ENCODE peak calls at places on chromosomes 1 and 21, in seven cellular contexts. H is activated gamma-delta T cell treated with Interleukin-2 at 50 U/mL for 16 hours, O is HEK293T, W is putamen, I is pancreas, B is NCI-H1930, Z is GM13977. X is an unnamed sample.

GRCh38 chr1:178232949-178233348 is 139.0 kb downstream of the RASAL2 start:
- DNase-seq in B (no peak), W (no peak), Z (no peak), I (no peak), H (no peak), O (no peak), X (no peak)

GRCh38 chr1:158689110-158689509 is 2.6 kb upstream of the SPTA1 start:
- DNase-seq in B (no peak), H (no peak), I (no peak), Z (no peak), O (no peak), W (no peak), X (no peak)

GRCh38 chr1:63662056-63662836 is 69.0 kb downstream of the PGM1 start:
- DNase-seq in W (no peak), I (no peak), H (no peak), O (no peak), B (no peak), Z (no peak), X (peak)

GRCh38 chr1:202656951-202657646 is 53.2 kb downstream of the SYT2 start:
- DNase-seq in B (no peak), H (no peak), Z (no peak), I (no peak), O (peak), W (no peak), X (peak)

GRCh38 chr1:205983925-205984725 is 19.1 kb downstream of the RAB7B start:
- DNase-seq in W (peak), Z (peak), O (peak), I (peak), H (no peak), B (no peak), X (peak)

GRCh38 chr1:230003409-230003808 is 63.6 kb upstream of the GALNT2 start:
- DNase-seq in I (no peak), W (no peak), O (no peak), H (no peak), B (no peak), Z (no peak), X (no peak)

GRCh38 chr1:202806845-202807366 is 1.3 kb downstream of the KDM5B start:
- DNase-seq in W (no peak), Z (peak), H (no peak), B (no peak), I (peak), O (peak), X (peak)

GRCh38 chr1:229753764-229754553 is 127.9 kb downstream of the URB2 start:
- DNase-seq in O (no peak), W (no peak), Z (peak), H (no peak), B (no peak), I (peak), X (no peak)

GRCh38 chr1:47438321-47439150 is 692 bp downstream of the FOXD2 start:
- DNase-seq in I (no peak), W (no peak), Z (no peak), H (no peak), B (no peak), O (no peak), X (peak)

GRCh38 chr1:229253170-229253974 is 17.5 kb upstream of the RAB4A start:
- DNase-seq in W (no peak), I (no peak), Z (no peak), H (no peak), O (no peak), B (no peak), X (no peak)

GRCh38 chr1:23392125-23392855 is 22.7 kb upstream of the ZNF436 start:
- DNase-seq in I (no peak), B (no peak), O (no peak), H (no peak), Z (no peak), W (no peak), X (no peak)

GRCh38 chr1:30191154-30191702 is 532.2 kb downstream of the MATN1 start:
- DNase-seq in W (no peak), I (no peak), H (peak), O (peak), B (no peak), Z (no peak), X (peak)

GRCh38 chr1:154760469-154760933 is 109.6 kb downstream of the KCNN3 start:
- DNase-seq in O (peak), I (peak), H (peak), W (no peak), Z (peak), B (peak), X (no peak)

GRCh38 chr1:98963359-98963758 is 41.3 kb downstream of the PLPPR5 start:
- DNase-seq in O (no peak), B (no peak), W (no peak), H (no peak), Z (no peak), I (no peak), X (no peak)

GRCh38 chr1:224357626-224358124 is 996 bp downstream of the CNIH4 start:
- DNase-seq in Z (no peak), I (no peak), B (no peak), W (no peak), O (peak), H (no peak), X (no peak)

GRCh38 chr1:230163205-230163604 is 96.2 kb downstream of the GALNT2 start:
- DNase-seq in H (no peak), B (no peak), I (no peak), Z (no peak), O (no peak), W (no peak), X (peak)

GRCh38 chr1:155759966-155760630 is 71.2 kb downstream of the DAP3 start:
- DNase-seq in Z (no peak), W (no peak), I (no peak), H (no peak), B (no peak), O (no peak), X (no peak)

GRCh38 chr1:39979654-39980053 is 24.7 kb downstream of the MFSD2A start:
- DNase-seq in I (no peak), O (no peak), W (no peak), H (no peak), B (no peak), Z (no peak), X (no peak)

GRCh38 chr1:209484429-209484828 is 99.1 kb upstream of the CAMK1G start:
- DNase-seq in B (no peak), Z (no peak), O (no peak), H (no peak), I (no peak), W (no peak), X (no peak)

GRCh38 chr1:31335007-31335406 is 37.9 kb downstream of the FABP3 start:
- DNase-seq in Z (peak), O (peak), I (no peak), B (no peak), W (peak), H (no peak), X (no peak)

GRCh38 chr21:28922368-28922767 is 70.3 kb downstream of the LTN1 start:
- DNase-seq in I (no peak), H (no peak), W (no peak), B (no peak), Z (no peak), O (no peak), X (no peak)

GRCh38 chr21:18138507-18138906 is 106.1 kb upstream of the CHODL start:
- DNase-seq in Z (no peak), H (no peak), B (no peak), W (no peak), I (no peak), O (no peak), X (no peak)